ENCODE peak calls at places on chromosomes 7 and 10, in seven cellular contexts. H is GM23248, U is MM.1S, X is hepatocyte, W is fibroblast of lung, I is PC-3, P is neural progenitor cell. S is an unnamed sample.

GRCh38 chr7:107615910-107616680 is 36.0 kb downstream of the BCAP29 start:
- DNase-seq in H (peak; percentile 29), U (no peak), X (no peak), W (no peak), I (peak; percentile 59), P (no peak), S (no peak)

GRCh38 chr10:670038-670437 is 19.4 kb downstream of the DIP2C start:
- DNase-seq in H (no peak), U (no peak), X (no peak), W (no peak), I (no peak), P (no peak), S (no peak)

GRCh38 chr10:123559823-123560092 is 106.4 kb upstream of the GPR26 start:
- DNase-seq in H (no peak), U (no peak), X (no peak), W (no peak), I (no peak), P (no peak), S (no peak)

GRCh38 chr10:88897019-88897853 is 17.2 kb downstream of the STAMBPL1 start:
- DNase-seq in H (peak; percentile 60), U (no peak), X (peak; percentile 66), W (no peak), I (no peak), P (no peak), S (no peak)

GRCh38 chr10:79243211-79244067 is 103.8 kb upstream of the PPIF start:
- DNase-seq in H (peak; percentile 77), U (peak; percentile 77), X (peak; percentile 46), W (no peak), I (no peak), P (peak; percentile 91), S (no peak)

GRCh38 chr7:34165466-34165865 is 260.1 kb downstream of the BMPER start:
- DNase-seq in H (peak; percentile 66), U (no peak), X (no peak), W (no peak), I (no peak), P (no peak), S (no peak)

GRCh38 chr10:43255644-43256431 is 11.0 kb downstream of the RASGEF1A start:
- DNase-seq in H (peak; percentile 56), U (peak; percentile 19), X (peak; percentile 41), W (no peak), I (peak; percentile 48), P (peak; percentile 71), S (no peak)

GRCh38 chr7:151592330-151592729 is 72.6 kb upstream of the RHEB start:
- DNase-seq in H (no peak), U (no peak), X (no peak), W (no peak), I (no peak), P (no peak), S (no peak)

GRCh38 chr7:131183076-131183471 is 144.6 kb upstream of the MKLN1 start:
- DNase-seq in H (no peak), U (no peak), X (no peak), W (no peak), I (no peak), P (no peak), S (no peak)

GRCh38 chr10:69425513-69426298 is 9.0 kb upstream of the TACR2 start:
- DNase-seq in H (no peak), U (peak; percentile 27), X (peak; percentile 84), W (no peak), I (peak; percentile 89), P (no peak), S (no peak)

GRCh38 chr7:116571037-116571436 is 46.2 kb downstream of the CAV1 start:
- DNase-seq in H (peak; percentile 92), U (no peak), X (no peak), W (peak; percentile 87), I (peak; percentile 75), P (no peak), S (no peak)

GRCh38 chr10:110641256-110641655 is 2.9 kb upstream of the RBM20 start:
- DNase-seq in H (no peak), U (peak; percentile 31), X (peak; percentile 68), W (no peak), I (peak; percentile 53), P (peak; percentile 79), S (no peak)

GRCh38 chr7:107505997-107506682 is 36.3 kb downstream of the GPR22 start:
- DNase-seq in H (no peak), U (no peak), X (peak; percentile 68), W (no peak), I (peak; percentile 87), P (no peak), S (peak; percentile 5)

GRCh38 chr7:102864958-102865357 is 47.8 kb upstream of the LRRC17 start:
- DNase-seq in H (no peak), U (no peak), X (no peak), W (no peak), I (peak; percentile 86), P (no peak), S (no peak)

GRCh38 chr10:112124859-112125258 is 58.7 kb downstream of the GPAM start:
- DNase-seq in H (no peak), U (no peak), X (peak; percentile 24), W (no peak), I (no peak), P (no peak), S (no peak)

GRCh38 chr7:101905203-101905865 is 87.9 kb downstream of the CUX1 start:
- DNase-seq in H (no peak), U (no peak), X (no peak), W (no peak), I (no peak), P (no peak), S (no peak)

GRCh38 chr10:113585949-113586348 is 33.1 kb downstream of the HABP2 start:
- DNase-seq in H (peak; percentile 10), U (no peak), X (no peak), W (no peak), I (peak; percentile 7), P (no peak), S (no peak)

GRCh38 chr10:70774810-70775678 is 10.1 kb downstream of the TBATA start:
- DNase-seq in H (no peak), U (no peak), X (no peak), W (no peak), I (peak; percentile 60), P (no peak), S (no peak)

GRCh38 chr7:17651926-17652385 is 288.3 kb downstream of the SNX13 start:
- DNase-seq in H (peak; percentile 93), U (no peak), X (peak; percentile 10), W (peak; percentile 93), I (peak; percentile 64), P (no peak), S (no peak)

GRCh38 chr10:28463676-28464395 is 69.1 kb upstream of the WAC start:
- DNase-seq in H (no peak), U (no peak), X (no peak), W (no peak), I (no peak), P (no peak), S (no peak)

GRCh38 chr10:7948601-7949000 is 105.9 kb upstream of the GATA3 start:
- DNase-seq in H (peak; percentile 7), U (no peak), X (no peak), W (peak; percentile 56), I (peak; percentile 58), P (no peak), S (no peak)

GRCh38 chr7:89377219-89377618 is 581.7 kb upstream of the TEX47 start:
- DNase-seq in H (no peak), U (no peak), X (no peak), W (no peak), I (no peak), P (no peak), S (no peak)

GRCh38 chr7:139457153-139457946 is 26.1 kb downstream of the KLRG2 start:
- DNase-seq in H (peak; percentile 75), U (no peak), X (peak; percentile 20), W (peak; percentile 41), I (peak; percentile 13), P (no peak), S (no peak)

DNA sequence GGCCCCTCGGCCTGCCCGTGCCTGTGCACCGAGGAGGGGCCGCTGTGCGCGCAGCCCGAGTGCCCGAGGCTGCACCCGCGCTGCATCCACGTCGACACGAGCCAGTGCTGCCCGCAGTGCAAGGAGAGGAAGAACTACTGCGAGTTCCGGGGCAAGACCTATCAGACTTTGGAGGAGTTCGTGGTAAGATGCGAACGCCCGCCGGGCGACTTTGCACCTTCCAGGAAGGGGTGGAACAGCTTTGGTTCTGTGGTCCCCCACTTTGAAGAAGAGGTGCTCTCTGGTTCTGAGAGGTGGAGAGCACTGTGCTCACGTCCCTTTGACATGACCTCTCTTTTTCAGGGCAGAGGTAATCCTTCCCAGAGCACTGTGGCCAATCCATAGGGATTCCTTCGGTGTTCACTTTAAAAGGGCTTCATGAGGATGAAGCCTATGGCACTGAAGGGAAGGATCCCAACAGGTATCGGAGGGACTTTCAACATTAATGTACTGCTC is 2.6 kb downstream of the VWC2 start:
- DNase-seq in H (no peak), U (no peak), X (no peak), W (no peak), I (no peak), P (no peak), S (no peak)
- TF ChIP-seq EZH2 in H (no peak), U (no peak), X (no peak), W (no peak), I (no peak), P (peak; percentile 16), S (no peak)

DNA sequence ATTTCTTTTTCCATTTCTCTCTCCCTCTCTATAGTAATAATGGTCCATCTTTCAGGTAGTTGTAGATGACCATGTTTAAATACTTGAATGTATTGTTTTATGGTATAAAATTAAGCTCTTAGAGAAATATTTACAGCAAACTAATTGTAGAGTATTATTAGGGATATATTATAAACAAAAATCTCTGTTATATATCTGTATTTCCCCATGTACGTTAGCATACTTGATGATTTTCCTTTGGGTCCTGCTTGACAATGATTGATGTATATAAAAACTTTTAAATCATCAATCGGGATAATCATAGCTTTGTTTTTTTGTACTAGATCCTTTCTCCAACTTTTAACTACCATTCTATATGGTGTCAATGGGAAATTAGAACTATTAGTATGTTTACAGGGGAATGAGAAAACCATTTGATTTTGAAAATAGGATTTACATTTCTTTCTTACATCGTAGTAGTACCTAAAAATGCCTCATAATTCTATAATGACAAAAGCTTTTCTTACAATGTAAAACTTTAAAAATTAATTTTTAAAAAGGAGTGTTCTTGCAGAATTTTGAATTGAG is 117.5 kb upstream of the CDK13 start:
- DNase-seq in H (no peak), U (no peak), X (no peak), W (no peak), I (no peak), P (no peak), S (no peak)
- TF ChIP-seq EZH2 in H (no peak), U (no peak), X (no peak), W (no peak), I (no peak), P (no peak), S (no peak)

DNA sequence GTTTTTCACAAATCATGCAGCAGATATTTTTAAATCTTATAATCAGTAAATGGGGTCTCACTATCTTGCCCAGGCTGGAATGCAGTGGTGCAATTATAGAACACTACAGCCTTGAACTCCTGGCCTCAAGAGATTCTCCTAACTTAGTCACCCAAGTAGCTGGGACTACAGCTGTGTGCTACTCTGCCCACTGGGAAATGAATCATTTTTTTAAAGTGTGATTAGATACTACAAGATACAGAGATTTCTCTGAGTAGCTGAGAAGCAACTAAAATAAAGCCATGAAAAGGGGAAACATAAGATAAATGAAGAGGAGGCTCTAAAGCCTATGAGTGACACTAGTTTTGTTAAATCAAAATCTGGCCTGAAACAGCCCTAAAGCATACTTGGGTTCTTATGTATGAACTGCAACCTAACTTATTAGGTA is 119.7 kb downstream of the JMJD1C start:
- DNase-seq in H (peak; percentile 50), U (no peak), X (no peak), W (peak; percentile 14), I (peak; percentile 40), P (no peak), S (no peak)
- TF ChIP-seq EZH2 in H (no peak), U (no peak), X (no peak), W (no peak), I (no peak), P (no peak), S (no peak)

GRCh38 chr10:128398103-128398502 is 271.9 kb upstream of the MKI67 start:
- DNase-seq in H (no peak), U (no peak), X (no peak), W (no peak), I (no peak), P (no peak), S (no peak)
- TF ChIP-seq EZH2 in H (no peak), U (no peak), X (no peak), W (no peak), I (no peak), P (no peak), S (no peak)